ENCODE peak calls at places on chromosomes 4 and X, in six cellular contexts. F is right lobe of liver, P is lower lobe of right lung, A is fibroblast of lung, M is right atrium auricular region, X is A549. Q is an unnamed sample. For H3K4me1, the result is how much of the 10 kb centered on the place peaks cover.

GRCh38 chrX:12011075-12011474 is 127.2 kb upstream of the FRMPD4 start:
- DNase-seq in F (no peak), P (no peak), A (peak), M (no peak), X (no peak), Q (no peak)

GRCh38 chr4:181688886-181689285 is 554.3 kb upstream of the TENM3 start:
- DNase-seq in F (no peak), P (no peak), A (no peak), M (no peak), X (no peak), Q (no peak)

GRCh38 chr4:99979872-99980271 is 29.8 kb upstream of the H2AZ1 start:
- DNase-seq in F (no peak), P (no peak), A (peak), M (no peak), X (no peak), Q (no peak)

GRCh38 chrX:38260231-38260630 is 39.6 kb upstream of the SRPX start:
- DNase-seq in F (no peak), P (no peak), A (peak), M (no peak), X (peak), Q (no peak)

GRCh38 chr4:76377922-76378321 is 43.0 kb downstream of the CCDC158 start:
- DNase-seq in F (peak), P (peak), A (peak), M (no peak), X (peak), Q (peak)

GRCh38 chr4:54065282-54066087 is 1.1 kb upstream of the CHIC2 start:
- DNase-seq in F (no peak), P (no peak), A (no peak), M (peak), X (no peak), Q (no peak)

GRCh38 chr4:152640058-152640921 is 39.5 kb downstream of the TMEM154 start:
- DNase-seq in F (no peak), P (no peak), A (peak), M (no peak), X (peak), Q (no peak)

GRCh38 chrX:63349307-63349706 is 1.8 kb downstream of the SPIN4 start:
- DNase-seq in F (no peak), P (no peak), A (peak), M (no peak), X (no peak), Q (no peak)

GRCh38 chr4:95155759-95156451 is 392.9 kb downstream of the UNC5C start:
- DNase-seq in F (no peak), P (no peak), A (peak), M (no peak), X (peak), Q (no peak)

GRCh38 chr4:124708517-124709300 is 3.8 kb downstream of the ANKRD50 start:
- DNase-seq in F (no peak), P (no peak), A (peak), M (no peak), X (no peak), Q (no peak)

GRCh38 chr4:142500966-142501365 is 345.1 kb downstream of the INPP4B start:
- DNase-seq in F (no peak), P (no peak), A (no peak), M (no peak), X (no peak), Q (no peak)

GRCh38 chrX:9786839-9787635 is 808 bp downstream of the SHROOM2 start:
- DNase-seq in F (no peak), P (peak), A (peak), M (no peak), X (no peak), Q (no peak)

GRCh38 chrX:39205467-39205866 is 404.2 kb downstream of the MID1IP1 start:
- DNase-seq in F (no peak), P (no peak), A (no peak), M (no peak), X (no peak), Q (no peak)

GRCh38 chrX:17374619-17375360 is at the start of gene NHS:
- DNase-seq in F (peak), P (peak), A (peak), M (peak), X (peak), Q (no peak)

GRCh38 chrX:17372052-17372451 is 2.9 kb upstream of the NHS start:
- DNase-seq in F (no peak), P (no peak), A (no peak), M (no peak), X (no peak), Q (no peak)

GRCh38 chrX:17375631-17376380 is 806 bp downstream of the NHS start:
- DNase-seq in F (peak), P (no peak), A (peak), M (no peak), X (peak), Q (no peak)

GRCh38 chrX:17375361-17375630 is 296 bp downstream of the NHS start:
- DNase-seq in F (no peak), P (no peak), A (no peak), M (no peak), X (peak), Q (no peak)

DNA sequence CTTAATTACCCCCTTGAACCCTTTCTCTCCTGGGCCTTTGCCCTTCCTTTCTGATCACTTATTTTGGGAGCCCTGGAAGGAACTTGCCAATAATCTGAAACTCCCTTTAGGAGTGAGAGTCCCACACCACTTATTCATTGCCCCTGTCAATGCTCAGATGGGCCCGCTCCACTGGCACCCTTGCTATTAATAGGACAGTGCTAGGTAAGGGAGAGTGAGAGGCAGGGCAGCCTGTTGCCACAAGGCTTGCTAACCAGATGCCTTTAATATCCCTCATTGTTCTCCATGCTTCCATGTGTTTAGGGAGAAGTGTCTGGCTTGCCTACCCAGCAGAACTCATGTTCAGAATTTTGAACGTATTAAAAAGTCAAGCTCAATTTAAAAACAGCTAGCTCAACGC is 1.7 kb upstream of the NHS start:
- DNase-seq in F (no peak), P (no peak), A (no peak), M (no peak), X (no peak), Q (no peak)
- H3K27ac ChIP-seq in F (no peak), P (no peak), A (no peak), M (no peak), X (no peak), Q (no peak)

GRCh38 chr4:102506523-102506922 is 5.4 kb downstream of the NFKB1 start:
- DNase-seq in F (no peak), P (no peak), A (no peak), M (no peak), X (no peak), Q (no peak)
- H3K4me1 ChIP-seq in F (under half), P (under half), A (under half), M (under half), X (under half), Q (half or more)

GRCh38 chr4:848803-849477 is 23.0 kb upstream of the CPLX1 start:
- DNase-seq in F (peak), P (peak), A (peak), M (no peak), X (no peak), Q (no peak)
- H3K4me3 ChIP-seq in F (no peak), P (no peak), A (no peak), M (no peak), X (no peak), Q (no peak)

GRCh38 chr4:74365761-74366160 is 816 bp downstream of the EREG start:
- DNase-seq in F (no peak), P (no peak), A (peak), M (no peak), X (no peak), Q (no peak)
- H3K27ac ChIP-seq in F (no peak), P (no peak), A (no peak), M (peak), X (peak), Q (no peak)

GRCh38 chr4:41144812-41145211 is 69.5 kb downstream of the APBB2 start:
- DNase-seq in F (no peak), P (no peak), A (no peak), M (no peak), X (no peak), Q (no peak)

GRCh38 chr4:41142356-41142755 is 72.0 kb downstream of the APBB2 start:
- DNase-seq in F (no peak), P (no peak), A (peak), M (no peak), X (no peak), Q (no peak)

GRCh38 chr4:41142946-41143720 is 71.2 kb downstream of the APBB2 start:
- DNase-seq in F (peak), P (no peak), A (peak), M (peak), X (no peak), Q (no peak)

GRCh38 chr4:41145571-41146078 is 68.7 kb downstream of the APBB2 start:
- DNase-seq in F (no peak), P (no peak), A (peak), M (no peak), X (no peak), Q (no peak)

DNA sequence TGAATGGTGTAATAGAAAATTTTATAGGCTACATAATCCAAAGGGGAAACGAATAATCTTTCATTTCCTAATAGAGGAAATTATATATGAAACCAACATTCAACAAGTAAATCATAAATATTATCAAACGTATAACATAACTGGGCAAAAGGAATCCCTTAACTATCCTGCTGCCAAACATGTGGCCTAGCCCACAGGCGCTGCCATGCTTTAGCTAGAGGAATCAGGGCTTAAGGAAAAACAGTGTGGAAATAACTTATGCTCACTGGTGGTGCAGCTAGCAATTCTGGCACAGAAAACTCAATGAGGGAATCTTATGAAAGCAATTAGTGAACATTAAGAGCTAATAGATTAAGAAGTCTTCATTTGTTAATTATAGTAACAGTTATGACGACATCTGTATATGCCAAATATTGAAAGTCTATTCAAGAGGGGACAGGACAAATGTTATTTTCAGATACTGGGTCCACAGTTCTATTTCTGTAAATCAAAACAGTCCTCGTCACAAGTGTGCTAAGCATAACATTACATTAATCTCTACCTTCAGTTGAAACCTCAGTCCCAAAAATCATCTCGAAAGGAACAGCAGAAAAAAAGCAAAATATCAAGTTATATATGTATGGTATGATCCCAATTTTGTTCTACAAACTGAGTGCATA is 70.5 kb downstream of the APBB2 start:
- DNase-seq in F (no peak), P (no peak), A (peak), M (no peak), X (no peak), Q (no peak)
- H3K4me1 ChIP-seq in F (under half), P (half or more), A (under half), M (under half), X (under half), Q (under half)

GRCh38 chr4:85682391-85682790 is 207.4 kb downstream of the ARHGAP24 start:
- DNase-seq in F (no peak), P (no peak), A (no peak), M (no peak), X (no peak), Q (no peak)
- H3K4me3 ChIP-seq in F (no peak), P (no peak), A (no peak), M (no peak), X (no peak), Q (no peak)

DNA sequence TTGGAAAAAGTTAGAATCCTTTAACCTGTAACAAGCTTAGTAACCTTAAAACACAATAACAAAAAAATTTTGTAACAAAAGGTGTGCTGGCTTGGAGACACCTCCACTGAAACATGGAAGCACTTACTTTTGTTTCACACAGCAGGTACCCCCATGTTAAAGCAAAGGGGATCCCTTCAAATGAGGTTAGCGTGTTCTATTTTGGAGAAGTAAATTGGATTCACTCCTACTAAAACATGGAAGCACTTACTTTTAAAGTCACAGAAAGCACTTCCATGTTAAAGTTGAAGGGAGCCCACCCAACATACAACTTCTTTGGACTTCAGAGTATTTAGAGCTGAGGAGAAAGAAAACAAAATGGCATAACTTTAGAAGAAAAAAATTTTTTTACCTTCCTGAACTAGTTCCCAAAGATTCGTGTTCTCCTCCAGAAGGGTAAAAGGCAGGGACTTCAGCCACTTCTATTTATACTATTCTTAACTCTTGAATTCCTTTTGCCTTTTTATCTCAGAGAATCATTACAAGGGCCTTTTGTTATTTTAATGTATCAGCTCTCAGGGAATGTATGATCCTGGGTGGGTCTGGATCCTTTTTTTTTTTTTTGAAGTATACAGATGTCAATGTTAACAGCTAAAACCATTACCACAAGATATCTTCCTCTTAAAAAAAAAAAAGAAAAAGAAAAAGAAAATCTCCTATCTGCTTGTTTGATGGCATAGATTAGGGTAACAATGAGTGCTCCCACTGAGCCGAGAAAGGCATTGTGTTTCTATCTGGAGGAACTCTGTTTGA is 11.5 kb downstream of the LARP7 start:
- DNase-seq in F (no peak), P (no peak), A (no peak), M (no peak), X (no peak), Q (no peak)
- H3K27ac ChIP-seq in F (no peak), P (no peak), A (no peak), M (no peak), X (no peak), Q (no peak)

DNA sequence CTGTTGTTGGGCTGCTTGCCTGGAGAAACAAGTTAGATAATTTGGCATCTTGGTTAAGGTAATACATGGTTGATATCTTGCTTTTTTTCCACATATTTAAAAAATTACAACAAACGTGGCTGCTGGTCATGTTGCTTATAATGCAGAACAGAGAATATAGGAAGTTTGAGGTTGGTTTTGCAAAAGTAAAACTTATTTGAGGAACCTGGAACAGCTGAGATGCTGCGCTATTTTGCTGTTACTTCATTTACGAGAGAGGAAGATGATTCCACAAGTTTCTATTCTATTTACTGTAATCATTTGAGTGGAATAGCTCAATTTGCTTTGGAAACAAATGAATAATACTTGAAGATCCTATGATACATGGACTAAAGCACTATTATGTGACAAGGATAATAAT is 118.9 kb downstream of the TMA16 start:
- DNase-seq in F (no peak), P (no peak), A (no peak), M (no peak), X (no peak), Q (no peak)
- H3K4me1 ChIP-seq in F (under half), P (under half), A (under half), M (under half), X (under half), Q (under half)